ENCODE peak calls at places on chromosome X, in five cellular contexts. One of them, this sample, is unnamed.

GRCh38 chrX:70219938-70220764 is 14.3 kb upstream of the AWAT1 start:
- DNase-seq in A549: peak; percentile 64
- DNase-seq in K562: peak; percentile 46
- DNase-seq in IMR-90: peak; percentile 1
- DNase-seq in SK-N-SH: no peak
- DNase-seq in this sample: no peak

GRCh38 chrX:153755136-153755535 is 8.9 kb upstream of the PLXNB3 start:
- DNase-seq in A549: no peak
- DNase-seq in K562: no peak
- DNase-seq in IMR-90: no peak
- DNase-seq in SK-N-SH: no peak
- DNase-seq in this sample: no peak

GRCh38 chrX:19272452-19272851 is 71.3 kb upstream of the PDHA1 start:
- DNase-seq in SK-N-SH: no peak
- DNase-seq in A549: no peak
- DNase-seq in IMR-90: peak; percentile 1
- DNase-seq in K562: no peak
- DNase-seq in this sample: peak; percentile 0

GRCh38 chrX:50913520-50913919 is 3.0 kb downstream of the BMP15 start:
- DNase-seq in K562: no peak
- DNase-seq in A549: no peak
- DNase-seq in IMR-90: no peak
- DNase-seq in SK-N-SH: no peak
- DNase-seq in this sample: no peak

GRCh38 chrX:113959912-113960626 is 623.8 kb upstream of the HTR2C start:
- DNase-seq in A549: no peak
- DNase-seq in IMR-90: no peak
- DNase-seq in K562: no peak
- DNase-seq in SK-N-SH: no peak
- DNase-seq in this sample: no peak

GRCh38 chrX:130100180-130100579 is 10.1 kb downstream of the ELF4 start:
- DNase-seq in IMR-90: no peak
- DNase-seq in A549: no peak
- DNase-seq in SK-N-SH: no peak
- DNase-seq in K562: peak; percentile 71
- DNase-seq in this sample: no peak

GRCh38 chrX:15838017-15838416 is 16.6 kb downstream of the AP1S2 start:
- DNase-seq in A549: peak; percentile 25
- DNase-seq in K562: peak; percentile 17
- DNase-seq in SK-N-SH: peak; percentile 37
- DNase-seq in IMR-90: no peak
- DNase-seq in this sample: no peak

GRCh38 chrX:27307546-27307945 is 155.6 kb downstream of the PPP4R3C start:
- DNase-seq in K562: no peak
- DNase-seq in SK-N-SH: no peak
- DNase-seq in IMR-90: no peak
- DNase-seq in A549: no peak
- DNase-seq in this sample: no peak

GRCh38 chrX:150821971-150822370 is 76.5 kb downstream of the CD99L2 start:
- DNase-seq in SK-N-SH: no peak
- DNase-seq in A549: no peak
- DNase-seq in K562: no peak
- DNase-seq in IMR-90: no peak
- DNase-seq in this sample: no peak

GRCh38 chrX:133415276-133416105 is at the start of gene GPC4:
- DNase-seq in A549: peak; percentile 8
- DNase-seq in SK-N-SH: peak; percentile 76
- DNase-seq in IMR-90: no peak
- DNase-seq in K562: no peak
- DNase-seq in this sample: no peak

GRCh38 chrX:65997978-65998717 is 41.7 kb downstream of the VSIG4 start:
- DNase-seq in SK-N-SH: no peak
- DNase-seq in IMR-90: no peak
- DNase-seq in K562: peak; percentile 94
- DNase-seq in A549: no peak
- DNase-seq in this sample: no peak

GRCh38 chrX:97328853-97329252 is 445.1 kb downstream of the RPA4 start:
- DNase-seq in K562: no peak
- DNase-seq in SK-N-SH: peak; percentile 20
- DNase-seq in IMR-90: no peak
- DNase-seq in A549: no peak
- DNase-seq in this sample: no peak

GRCh38 chrX:153662266-153662665 is 11.3 kb downstream of the PNCK start:
- DNase-seq in IMR-90: peak; percentile 15
- DNase-seq in K562: peak; percentile 76
- DNase-seq in A549: no peak
- DNase-seq in SK-N-SH: peak; percentile 27
- DNase-seq in this sample: no peak

GRCh38 chrX:40780123-40780522 is 44.8 kb upstream of the MED14 start:
- DNase-seq in K562: no peak
- DNase-seq in SK-N-SH: no peak
- DNase-seq in A549: no peak
- DNase-seq in IMR-90: no peak
- DNase-seq in this sample: no peak

GRCh38 chrX:19373034-19373891 is 29.5 kb downstream of the PDHA1 start:
- DNase-seq in IMR-90: no peak
- DNase-seq in SK-N-SH: no peak
- DNase-seq in A549: no peak
- DNase-seq in K562: no peak
- DNase-seq in this sample: no peak

GRCh38 chrX:150156615-150157014 is 206.5 kb upstream of the MAMLD1 start:
- DNase-seq in K562: no peak
- DNase-seq in A549: no peak
- DNase-seq in IMR-90: no peak
- DNase-seq in SK-N-SH: no peak
- DNase-seq in this sample: no peak

GRCh38 chrX:3046253-3046909 is 5.1 kb downstream of the ARSF start:
- DNase-seq in K562: no peak
- DNase-seq in SK-N-SH: no peak
- DNase-seq in A549: no peak
- DNase-seq in IMR-90: no peak
- DNase-seq in this sample: no peak

GRCh38 chrX:47482065-47482511 is 934 bp downstream of the ZNF41 start:
- DNase-seq in A549: no peak
- DNase-seq in K562: no peak
- DNase-seq in SK-N-SH: peak; percentile 18
- DNase-seq in IMR-90: no peak
- DNase-seq in this sample: no peak
- TF ChIP-seq RCOR1 in A549: no peak
- TF ChIP-seq RCOR1 in K562: no peak
- TF ChIP-seq RCOR1 in SK-N-SH: no peak
- TF ChIP-seq RCOR1 in IMR-90: no peak
- TF ChIP-seq RCOR1 in this sample: no peak

GRCh38 chrX:94524867-94525266 is 850.9 kb downstream of the FAM133A start:
- DNase-seq in IMR-90: no peak
- DNase-seq in SK-N-SH: peak; percentile 7
- DNase-seq in A549: no peak
- DNase-seq in K562: peak; percentile 0
- DNase-seq in this sample: no peak
- TF ChIP-seq RCOR1 in IMR-90: no peak
- TF ChIP-seq RCOR1 in SK-N-SH: no peak
- TF ChIP-seq RCOR1 in A549: no peak
- TF ChIP-seq RCOR1 in K562: no peak
- TF ChIP-seq RCOR1 in this sample: no peak

DNA sequence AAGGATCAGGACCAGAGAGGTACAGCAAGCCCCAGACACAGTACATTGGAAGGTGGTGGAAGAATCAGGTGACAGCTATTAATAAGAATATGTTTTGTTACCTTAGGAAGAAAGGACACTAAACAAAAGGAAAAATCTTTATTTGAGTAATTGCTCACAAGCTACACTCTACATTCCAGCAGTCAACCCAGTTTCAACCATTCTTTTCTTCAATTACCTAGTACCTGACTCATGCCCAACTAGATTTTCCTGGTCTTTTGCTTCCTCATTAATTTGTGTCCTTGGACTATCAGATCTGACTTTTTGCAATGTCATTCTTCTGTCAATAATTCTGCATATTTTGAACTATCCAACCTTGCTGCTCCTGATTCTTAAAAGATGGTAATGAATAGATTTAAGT is 22.5 kb upstream of the GLRA2 start:
- DNase-seq in K562: no peak
- DNase-seq in IMR-90: no peak
- DNase-seq in A549: no peak
- DNase-seq in SK-N-SH: no peak
- DNase-seq in this sample: no peak
- TF ChIP-seq RCOR1 in K562: no peak
- TF ChIP-seq RCOR1 in IMR-90: no peak
- TF ChIP-seq RCOR1 in A549: no peak
- TF ChIP-seq RCOR1 in SK-N-SH: no peak
- TF ChIP-seq RCOR1 in this sample: no peak

GRCh38 chrX:45711231-45711630 is 510.6 kb upstream of the DIPK2B start:
- DNase-seq in K562: no peak
- DNase-seq in A549: no peak
- DNase-seq in SK-N-SH: no peak
- DNase-seq in IMR-90: peak; percentile 28
- DNase-seq in this sample: no peak
- TF ChIP-seq RCOR1 in K562: no peak
- TF ChIP-seq RCOR1 in A549: no peak
- TF ChIP-seq RCOR1 in SK-N-SH: no peak
- TF ChIP-seq RCOR1 in IMR-90: no peak
- TF ChIP-seq RCOR1 in this sample: no peak

GRCh38 chrX:71543316-71543715 is 10.4 kb downstream of the OGT start:
- DNase-seq in A549: peak; percentile 35
- DNase-seq in SK-N-SH: no peak
- DNase-seq in IMR-90: peak; percentile 83
- DNase-seq in K562: no peak
- DNase-seq in this sample: no peak
- TF ChIP-seq RCOR1 in A549: no peak
- TF ChIP-seq RCOR1 in SK-N-SH: no peak
- TF ChIP-seq RCOR1 in IMR-90: no peak
- TF ChIP-seq RCOR1 in K562: no peak
- TF ChIP-seq RCOR1 in this sample: no peak

This sample was measured in GM12878.